ENCODE peak calls at places on chromosomes 6 and 20, in six cellular contexts. G is fibroblast of lung, S is neuronal stem cell, T is HCT116, N is MM.1S, W is H1. K is an unnamed sample.
A peak's percentile ranks its signal among the peaks of the same experiment; 100 is the strongest.

GRCh38 chr20:46308258-46309157 is at the start of gene CDH22:
- DNase-seq in G (peak; percentile 19), S (peak; percentile 48), T (peak; percentile 22), N (no peak), W (no peak), K (no peak)

GRCh38 chr20:57223648-57224489 is 42.6 kb downstream of the BMP7 start:
- DNase-seq in G (peak; percentile 3), S (no peak), T (no peak), N (no peak), W (no peak), K (no peak)

GRCh38 chr6:39348740-39349139 is 26.2 kb upstream of the KCNK16 start:
- DNase-seq in G (no peak), S (no peak), T (no peak), N (no peak), W (no peak), K (no peak)

GRCh38 chr20:57556980-57557274 is 4.0 kb upstream of the PCK1 start:
- DNase-seq in G (no peak), S (no peak), T (no peak), N (no peak), W (no peak), K (no peak)

GRCh38 chr20:17683218-17684076 is 1.4 kb upstream of the RRBP1 start:
- DNase-seq in G (no peak), S (no peak), T (no peak), N (no peak), W (no peak), K (no peak)

GRCh38 chr6:137102851-137103492 is 58.2 kb upstream of the IL20RA start:
- DNase-seq in G (no peak), S (no peak), T (no peak), N (peak; percentile 93), W (no peak), K (no peak)

GRCh38 chr20:10971096-10971495 is 297.3 kb upstream of the JAG1 start:
- DNase-seq in G (no peak), S (no peak), T (no peak), N (no peak), W (no peak), K (no peak)

GRCh38 chr20:50670126-50670862 is 21.0 kb downstream of the RIPOR3 start:
- DNase-seq in G (no peak), S (no peak), T (no peak), N (no peak), W (no peak), K (no peak)

GRCh38 chr20:64238851-64239387 is 16.6 kb upstream of the PCMTD2 start:
- DNase-seq in G (no peak), S (no peak), T (no peak), N (no peak), W (no peak), K (no peak)

GRCh38 chr20:38875170-38875993 is 50.8 kb upstream of the FAM83D start:
- DNase-seq in G (no peak), S (no peak), T (no peak), N (peak; percentile 97), W (no peak), K (no peak)

GRCh38 chr20:51565741-51566140 is 23.2 kb upstream of the NFATC2 start:
- DNase-seq in G (no peak), S (no peak), T (no peak), N (peak; percentile 28), W (no peak), K (no peak)

GRCh38 chr6:106339334-106340029 is 13.9 kb upstream of the ATG5 start:
- DNase-seq in G (peak; percentile 67), S (peak; percentile 52), T (peak; percentile 57), N (peak; percentile 40), W (peak; percentile 31), K (no peak)

GRCh38 chr20:63210011-63210605 is 5.8 kb downstream of the YTHDF1 start:
- DNase-seq in G (no peak), S (no peak), T (no peak), N (no peak), W (no peak), K (no peak)

GRCh38 chr20:3764659-3765058 is 2.9 kb downstream of the ADISSP start:
- DNase-seq in G (no peak), S (no peak), T (no peak), N (no peak), W (no peak), K (no peak)

GRCh38 chr6:50655848-50656453 is 57.4 kb upstream of the TFAP2D start:
- DNase-seq in G (peak; percentile 0), S (no peak), T (no peak), N (peak; percentile 47), W (no peak), K (peak; percentile 12)

GRCh38 chr20:22586645-22587310 is 2.4 kb upstream of the FOXA2 start:
- DNase-seq in G (no peak), S (no peak), T (no peak), N (no peak), W (no peak), K (no peak)

GRCh38 chr6:82458147-82458546 is 94.5 kb downstream of the TPBG start:
- DNase-seq in G (no peak), S (no peak), T (no peak), N (no peak), W (no peak), K (no peak)

GRCh38 chr6:119129148-119129967 is 50.9 kb upstream of the FAM184A start:
- DNase-seq in G (peak; percentile 88), S (peak; percentile 64), T (peak; percentile 72), N (peak; percentile 74), W (no peak), K (peak; percentile 72)

GRCh38 chr20:10800288-10800687 is 126.5 kb upstream of the JAG1 start:
- DNase-seq in G (no peak), S (no peak), T (no peak), N (no peak), W (no peak), K (no peak)

GRCh38 chr6:17460862-17461261 is 67.5 kb downstream of the CAP2 start:
- DNase-seq in G (no peak), S (no peak), T (no peak), N (no peak), W (no peak), K (no peak)

DNA sequence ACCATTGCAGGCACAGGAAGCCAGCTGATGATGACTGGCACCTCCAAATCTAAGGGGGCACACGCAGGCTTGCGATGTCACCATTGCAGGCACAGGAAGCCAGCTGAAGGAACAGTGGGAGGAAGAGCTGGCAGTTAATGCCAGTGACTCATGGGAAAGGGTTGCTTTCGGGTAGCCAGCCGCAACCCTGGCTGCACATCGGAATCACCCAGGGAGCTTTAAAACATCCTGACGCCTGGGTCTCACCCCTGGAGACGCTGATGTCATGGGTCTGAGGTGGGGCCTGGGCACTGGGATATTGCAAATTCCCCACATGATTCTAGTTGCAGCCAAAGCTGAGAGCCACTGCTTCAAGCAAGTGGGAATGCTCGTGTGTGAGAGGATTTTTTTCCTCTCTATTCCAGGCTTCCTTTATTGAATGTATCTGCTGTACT is 16.1 kb upstream of the CCN6 start:
- DNase-seq in G (peak; percentile 91), S (no peak), T (no peak), N (no peak), W (no peak), K (no peak)
- H3K9ac ChIP-seq in G (no peak overlapping the region), S (no peak overlapping the region), T (no peak overlapping the region), N (no peak overlapping the region), W (no peak overlapping the region), K (no peak overlapping the region)

DNA sequence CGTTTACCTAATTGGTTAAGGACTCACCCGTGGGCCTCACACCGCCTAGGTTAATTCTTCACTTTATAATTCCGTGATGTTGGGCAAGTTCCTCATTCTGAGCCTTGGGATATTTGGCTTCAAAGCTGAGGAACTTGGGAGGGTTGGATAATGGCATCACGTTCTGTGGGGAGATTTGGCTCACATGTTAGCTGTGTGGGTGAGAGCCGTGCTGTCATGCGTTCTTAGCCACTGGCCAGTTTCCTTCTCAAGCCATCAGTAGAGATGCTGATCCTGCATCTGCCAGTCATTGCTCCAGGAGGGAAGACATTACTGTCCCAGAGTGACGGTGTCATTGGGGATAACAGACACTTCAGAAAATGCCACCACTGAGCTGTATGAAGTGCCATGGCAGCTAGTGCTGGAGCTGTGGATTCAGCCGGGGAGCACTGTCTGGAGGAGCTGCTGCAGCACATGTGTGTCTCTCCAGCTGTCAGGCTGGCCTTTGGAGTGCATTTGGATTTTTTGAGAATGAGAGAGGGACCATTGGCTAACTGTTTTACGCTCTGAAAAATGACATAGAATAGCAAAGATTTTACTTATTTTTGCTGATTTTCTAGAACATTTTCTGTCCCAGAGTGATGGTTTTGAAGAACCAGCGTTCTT is 16.5 kb downstream of the IGF2R start:
- DNase-seq in G (no peak), S (no peak), T (no peak), N (no peak), W (no peak), K (no peak)
- H3K9ac ChIP-seq in G (no peak overlapping the region), S (no peak overlapping the region), T (no peak overlapping the region), N (no peak overlapping the region), W (no peak overlapping the region), K (no peak overlapping the region)

GRCh38 chr6:133951227-133951626 is 1.8 kb upstream of the TBPL1 start:
- DNase-seq in G (no peak), S (no peak), T (no peak), N (no peak), W (no peak), K (no peak)
- H3K9ac ChIP-seq in G (no peak overlapping the region), S (no peak overlapping the region), T (no peak overlapping the region), N (no peak overlapping the region), W (no peak overlapping the region), K (no peak overlapping the region)

GRCh38 chr6:31614075-31614619 is 887 bp upstream of the AIF1 start:
- DNase-seq in G (no peak), S (no peak), T (no peak), N (peak; percentile 44), W (no peak), K (no peak)
- H3K9ac ChIP-seq in G (no peak overlapping the region), S (no peak overlapping the region), T (no peak overlapping the region), N (peak overlapping the region; percentile 7), W (no peak overlapping the region), K (peak overlapping the region; percentile 46)

DNA sequence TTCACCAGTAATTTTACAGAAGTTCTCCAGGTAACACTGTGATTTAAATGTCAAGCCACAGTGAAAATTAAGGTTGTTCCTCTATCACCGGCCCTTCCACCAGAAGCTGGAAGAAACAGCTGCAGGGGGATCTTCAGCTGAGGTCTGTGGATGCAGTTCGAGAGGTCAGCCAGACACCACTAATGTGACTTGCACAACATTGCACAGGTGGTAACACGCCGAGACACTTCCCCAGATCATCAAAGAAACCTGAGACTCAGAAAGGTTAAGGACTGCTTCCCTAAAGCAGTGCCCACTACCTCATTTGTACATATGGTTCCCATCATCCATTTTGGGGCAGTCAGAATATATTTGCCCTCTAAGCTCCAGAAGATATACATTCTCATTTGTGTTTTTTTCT is 8.1 kb upstream of the SERPINB9 start:
- DNase-seq in G (no peak), S (no peak), T (no peak), N (no peak), W (no peak), K (no peak)
- H3K9ac ChIP-seq in G (no peak overlapping the region), S (no peak overlapping the region), T (no peak overlapping the region), N (no peak overlapping the region), W (no peak overlapping the region), K (no peak overlapping the region)

DNA sequence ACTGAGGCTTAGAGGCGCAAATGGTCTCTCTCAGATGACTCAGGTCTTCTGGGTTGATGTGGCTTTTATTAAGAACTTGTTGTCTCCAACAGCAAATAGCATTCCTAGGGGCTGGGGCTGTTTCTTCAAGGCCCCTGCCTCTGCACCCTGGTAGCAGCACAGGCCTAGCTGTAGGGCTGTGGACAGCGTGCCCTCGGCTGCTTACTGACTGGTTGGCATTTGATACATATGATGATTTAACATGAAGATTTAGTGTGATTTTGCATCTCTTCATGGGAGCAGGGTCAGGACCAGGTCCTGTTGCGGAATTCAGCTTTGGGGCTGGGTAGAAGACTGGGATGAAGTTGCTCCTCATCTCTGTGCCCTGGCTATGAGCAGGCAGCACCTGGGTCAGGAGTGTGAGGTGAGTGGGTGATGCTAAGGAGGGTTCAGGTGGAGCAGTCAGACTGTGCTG is 24.3 kb upstream of the IER3 start:
- DNase-seq in G (no peak), S (no peak), T (no peak), N (no peak), W (no peak), K (no peak)
- H3K9ac ChIP-seq in G (peak overlapping the region; percentile 16), S (no peak overlapping the region), T (peak overlapping the region; percentile 77), N (no peak overlapping the region), W (no peak overlapping the region), K (no peak overlapping the region)

GRCh38 chr6:36444470-36444869 is 1.7 kb downstream of the KCTD20 start:
- DNase-seq in G (peak; percentile 81), S (no peak), T (no peak), N (no peak), W (no peak), K (no peak)
- H3K9ac ChIP-seq in G (no peak overlapping the region), S (no peak overlapping the region), T (peak overlapping the region; percentile 80), N (peak overlapping the region; percentile 88), W (no peak overlapping the region), K (peak overlapping the region; percentile 93)